ENCODE peak calls at places on chromosomes 5 and 9, in seven cellular contexts. One of them, this sample, is unnamed.

GRCh38 chr5:95519151-95519550 is 35.6 kb downstream of the SKIC3 start:
- DNase-seq in stomach: no peak
- DNase-seq in esophagus squamous epithelium: no peak
- DNase-seq in breast epithelium: no peak
- DNase-seq in right lobe of liver: no peak
- DNase-seq in sigmoid colon: no peak
- DNase-seq in body of pancreas: no peak
- DNase-seq in this sample: no peak

GRCh38 chr9:16221822-16222547 is 648.5 kb downstream of the BNC2 start:
- DNase-seq in breast epithelium: no peak
- DNase-seq in stomach: no peak
- DNase-seq in sigmoid colon: no peak
- DNase-seq in body of pancreas: no peak
- DNase-seq in right lobe of liver: no peak
- DNase-seq in esophagus squamous epithelium: no peak
- DNase-seq in this sample: no peak

GRCh38 chr5:95842955-95843544 is 20.5 kb upstream of the GLRX start:
- DNase-seq in sigmoid colon: peak
- DNase-seq in breast epithelium: peak
- DNase-seq in esophagus squamous epithelium: peak
- DNase-seq in stomach: peak
- DNase-seq in right lobe of liver: peak
- DNase-seq in body of pancreas: no peak
- DNase-seq in this sample: peak

GRCh38 chr5:167694562-167694961 is 596.9 kb upstream of the WWC1 start:
- DNase-seq in breast epithelium: no peak
- DNase-seq in sigmoid colon: no peak
- DNase-seq in stomach: no peak
- DNase-seq in esophagus squamous epithelium: no peak
- DNase-seq in right lobe of liver: no peak
- DNase-seq in body of pancreas: no peak
- DNase-seq in this sample: no peak

GRCh38 chr9:124054671-124055212 is 43.2 kb downstream of the LHX2 start:
- DNase-seq in breast epithelium: no peak
- DNase-seq in body of pancreas: no peak
- DNase-seq in right lobe of liver: no peak
- DNase-seq in sigmoid colon: no peak
- DNase-seq in esophagus squamous epithelium: no peak
- DNase-seq in stomach: no peak
- DNase-seq in this sample: no peak

GRCh38 chr5:122180863-122181519 is 51.6 kb downstream of the ZNF474 start:
- DNase-seq in stomach: no peak
- DNase-seq in body of pancreas: no peak
- DNase-seq in sigmoid colon: no peak
- DNase-seq in right lobe of liver: no peak
- DNase-seq in esophagus squamous epithelium: no peak
- DNase-seq in breast epithelium: no peak
- DNase-seq in this sample: no peak

GRCh38 chr5:134138416-134139376 is 24.2 kb downstream of the TCF7 start:
- DNase-seq in esophagus squamous epithelium: no peak
- DNase-seq in body of pancreas: peak
- DNase-seq in right lobe of liver: no peak
- DNase-seq in breast epithelium: peak
- DNase-seq in sigmoid colon: peak
- DNase-seq in stomach: peak
- DNase-seq in this sample: peak

GRCh38 chr5:167582263-167582662 is 709.2 kb upstream of the WWC1 start:
- DNase-seq in stomach: no peak
- DNase-seq in body of pancreas: no peak
- DNase-seq in esophagus squamous epithelium: no peak
- DNase-seq in right lobe of liver: no peak
- DNase-seq in sigmoid colon: no peak
- DNase-seq in breast epithelium: no peak
- DNase-seq in this sample: no peak

GRCh38 chr9:17906204-17906840 is 327.5 kb downstream of the SH3GL2 start:
- DNase-seq in right lobe of liver: peak
- DNase-seq in stomach: peak
- DNase-seq in breast epithelium: no peak
- DNase-seq in esophagus squamous epithelium: no peak
- DNase-seq in body of pancreas: no peak
- DNase-seq in sigmoid colon: peak
- DNase-seq in this sample: peak

GRCh38 chr9:109755040-109755439 is 25.0 kb upstream of the PALM2AKAP2 start:
- DNase-seq in esophagus squamous epithelium: no peak
- DNase-seq in stomach: no peak
- DNase-seq in body of pancreas: no peak
- DNase-seq in sigmoid colon: no peak
- DNase-seq in breast epithelium: no peak
- DNase-seq in right lobe of liver: no peak
- DNase-seq in this sample: no peak

DNA sequence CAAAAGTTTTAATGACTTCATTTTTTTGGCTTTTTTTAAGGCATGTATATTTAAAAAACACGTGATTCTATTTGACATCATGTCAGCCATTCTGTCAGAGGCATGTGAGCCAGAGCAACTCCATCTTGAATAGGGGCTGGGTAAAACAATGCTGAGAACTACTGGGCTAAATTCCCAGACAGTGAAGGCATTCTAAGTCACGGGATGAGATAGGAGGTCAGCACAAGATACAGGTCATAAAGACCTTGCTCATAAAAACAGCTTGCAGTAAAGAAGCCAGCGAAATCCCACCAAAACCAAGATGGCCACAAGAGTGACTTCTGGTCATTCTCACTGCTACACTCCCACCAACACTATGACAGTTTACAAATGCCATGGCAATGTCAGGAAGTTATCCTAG is 1000.6 kb upstream of the DMAC1 start:
- DNase-seq in body of pancreas: no peak
- DNase-seq in esophagus squamous epithelium: no peak
- DNase-seq in right lobe of liver: no peak
- DNase-seq in sigmoid colon: no peak
- DNase-seq in stomach: no peak
- DNase-seq in breast epithelium: no peak
- DNase-seq in this sample: no peak
- TF ChIP-seq POLR2A in body of pancreas: no peak
- TF ChIP-seq POLR2A in esophagus squamous epithelium: no peak
- TF ChIP-seq POLR2A in right lobe of liver: no peak
- TF ChIP-seq POLR2A in sigmoid colon: no peak
- TF ChIP-seq POLR2A in stomach: no peak
- TF ChIP-seq POLR2A in breast epithelium: no peak
- TF ChIP-seq POLR2A in this sample: no peak

GRCh38 chr5:14443665-14444064 is 137.9 kb upstream of the OTULINL start:
- DNase-seq in right lobe of liver: no peak
- DNase-seq in body of pancreas: no peak
- DNase-seq in esophagus squamous epithelium: no peak
- DNase-seq in sigmoid colon: no peak
- DNase-seq in stomach: no peak
- DNase-seq in breast epithelium: no peak
- DNase-seq in this sample: no peak
- H3K27ac ChIP-seq in right lobe of liver: no peak
- H3K27ac ChIP-seq in body of pancreas: no peak
- H3K27ac ChIP-seq in esophagus squamous epithelium: no peak
- H3K27ac ChIP-seq in sigmoid colon: peak
- H3K27ac ChIP-seq in stomach: no peak
- H3K27ac ChIP-seq in breast epithelium: peak
- H3K27ac ChIP-seq in this sample: peak

GRCh38 chr5:37576496-37576895 is 197.4 kb downstream of the WDR70 start:
- DNase-seq in esophagus squamous epithelium: no peak
- DNase-seq in stomach: no peak
- DNase-seq in breast epithelium: no peak
- DNase-seq in body of pancreas: no peak
- DNase-seq in right lobe of liver: no peak
- DNase-seq in sigmoid colon: no peak
- DNase-seq in this sample: no peak
- H3K4me3 ChIP-seq in esophagus squamous epithelium: no peak
- H3K4me3 ChIP-seq in stomach: no peak
- H3K4me3 ChIP-seq in breast epithelium: no peak
- H3K4me3 ChIP-seq in body of pancreas: no peak
- H3K4me3 ChIP-seq in right lobe of liver: no peak
- H3K4me3 ChIP-seq in sigmoid colon: no peak
- H3K4me3 ChIP-seq in this sample: no peak

GRCh38 chr5:74127377-74128338 is 501.7 kb downstream of the ARHGEF28 start:
- DNase-seq in breast epithelium: no peak
- DNase-seq in esophagus squamous epithelium: no peak
- DNase-seq in body of pancreas: no peak
- DNase-seq in sigmoid colon: no peak
- DNase-seq in stomach: no peak
- DNase-seq in right lobe of liver: no peak
- DNase-seq in this sample: peak
- TF ChIP-seq POLR2A in breast epithelium: no peak
- TF ChIP-seq POLR2A in esophagus squamous epithelium: no peak
- TF ChIP-seq POLR2A in body of pancreas: no peak
- TF ChIP-seq POLR2A in sigmoid colon: no peak
- TF ChIP-seq POLR2A in stomach: no peak
- TF ChIP-seq POLR2A in right lobe of liver: no peak
- TF ChIP-seq POLR2A in this sample: no peak

GRCh38 chr5:140017397-140018095 is 25.6 kb downstream of the NRG2 start:
- DNase-seq in stomach: no peak
- DNase-seq in body of pancreas: no peak
- DNase-seq in esophagus squamous epithelium: no peak
- DNase-seq in sigmoid colon: no peak
- DNase-seq in right lobe of liver: no peak
- DNase-seq in breast epithelium: no peak
- DNase-seq in this sample: no peak
- H3K27ac ChIP-seq in stomach: no peak
- H3K27ac ChIP-seq in body of pancreas: no peak
- H3K27ac ChIP-seq in esophagus squamous epithelium: no peak
- H3K27ac ChIP-seq in sigmoid colon: peak
- H3K27ac ChIP-seq in right lobe of liver: no peak
- H3K27ac ChIP-seq in breast epithelium: no peak
- H3K27ac ChIP-seq in this sample: no peak

GRCh38 chr9:101029300-101030021 is 934 bp downstream of the PLPPR1 start:
- DNase-seq in esophagus squamous epithelium: no peak
- DNase-seq in stomach: no peak
- DNase-seq in right lobe of liver: peak
- DNase-seq in breast epithelium: no peak
- DNase-seq in sigmoid colon: no peak
- DNase-seq in body of pancreas: no peak
- DNase-seq in this sample: no peak
- H3K4me3 ChIP-seq in esophagus squamous epithelium: peak
- H3K4me3 ChIP-seq in stomach: peak
- H3K4me3 ChIP-seq in right lobe of liver: peak
- H3K4me3 ChIP-seq in breast epithelium: no peak
- H3K4me3 ChIP-seq in sigmoid colon: peak
- H3K4me3 ChIP-seq in body of pancreas: peak
- H3K4me3 ChIP-seq in this sample: peak

DNA sequence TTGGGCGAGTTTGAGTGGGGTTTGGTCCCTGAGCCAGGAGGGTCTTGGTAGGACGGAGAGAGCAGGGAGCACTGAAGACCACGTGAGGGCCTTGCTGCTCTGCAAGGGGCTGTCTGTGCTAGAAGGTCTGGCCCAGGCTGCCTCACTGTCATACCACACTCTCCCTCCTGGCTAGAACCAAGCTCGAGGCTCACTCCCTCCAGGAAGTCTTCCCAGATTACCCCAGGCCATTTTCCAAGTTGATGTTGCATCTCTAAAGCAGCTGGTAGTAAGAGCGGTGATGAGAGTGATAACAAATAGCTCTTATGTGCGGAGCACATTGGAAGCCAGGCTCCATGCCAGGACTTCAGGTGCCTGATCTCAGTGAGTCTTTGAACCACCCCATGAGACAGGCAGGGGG is 6.6 kb downstream of the MYMK start:
- DNase-seq in body of pancreas: no peak
- DNase-seq in esophagus squamous epithelium: no peak
- DNase-seq in breast epithelium: no peak
- DNase-seq in stomach: no peak
- DNase-seq in right lobe of liver: no peak
- DNase-seq in sigmoid colon: no peak
- DNase-seq in this sample: no peak
- TF ChIP-seq POLR2A in body of pancreas: no peak
- TF ChIP-seq POLR2A in esophagus squamous epithelium: no peak
- TF ChIP-seq POLR2A in breast epithelium: no peak
- TF ChIP-seq POLR2A in stomach: no peak
- TF ChIP-seq POLR2A in right lobe of liver: no peak
- TF ChIP-seq POLR2A in sigmoid colon: no peak
- TF ChIP-seq POLR2A in this sample: no peak

GRCh38 chr9:94824913-94825619 is 98.6 kb downstream of the AOPEP start:
- DNase-seq in breast epithelium: no peak
- DNase-seq in body of pancreas: no peak
- DNase-seq in stomach: no peak
- DNase-seq in esophagus squamous epithelium: no peak
- DNase-seq in right lobe of liver: no peak
- DNase-seq in sigmoid colon: no peak
- DNase-seq in this sample: no peak
- H3K27ac ChIP-seq in breast epithelium: peak
- H3K27ac ChIP-seq in body of pancreas: no peak
- H3K27ac ChIP-seq in stomach: peak
- H3K27ac ChIP-seq in esophagus squamous epithelium: peak
- H3K27ac ChIP-seq in right lobe of liver: no peak
- H3K27ac ChIP-seq in sigmoid colon: peak
- H3K27ac ChIP-seq in this sample: peak

DNA sequence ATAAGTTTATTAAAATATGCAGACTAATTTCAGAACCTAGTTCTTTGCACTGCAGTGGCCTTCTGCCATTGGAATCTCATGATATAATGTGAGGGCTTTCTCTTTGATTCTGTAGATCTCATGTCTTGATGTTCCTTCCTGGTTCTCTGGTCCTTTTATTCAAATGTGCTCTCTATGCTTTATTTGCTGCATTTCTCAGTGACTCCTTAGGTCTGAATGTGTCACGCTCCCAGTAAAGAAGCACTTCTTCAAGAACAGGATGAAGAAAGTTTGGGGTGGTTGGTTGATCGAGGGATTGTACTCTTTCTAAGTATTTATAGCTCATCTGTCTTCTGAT is 122.6 kb downstream of the GDNF start:
- DNase-seq in body of pancreas: no peak
- DNase-seq in sigmoid colon: no peak
- DNase-seq in right lobe of liver: no peak
- DNase-seq in breast epithelium: no peak
- DNase-seq in esophagus squamous epithelium: no peak
- DNase-seq in stomach: no peak
- DNase-seq in this sample: no peak
- H3K4me3 ChIP-seq in body of pancreas: no peak
- H3K4me3 ChIP-seq in sigmoid colon: no peak
- H3K4me3 ChIP-seq in right lobe of liver: no peak
- H3K4me3 ChIP-seq in breast epithelium: no peak
- H3K4me3 ChIP-seq in esophagus squamous epithelium: no peak
- H3K4me3 ChIP-seq in stomach: no peak
- H3K4me3 ChIP-seq in this sample: no peak

GRCh38 chr5:172772112-172772906 is 1.3 kb upstream of the DUSP1 start:
- DNase-seq in breast epithelium: peak
- DNase-seq in stomach: peak
- DNase-seq in esophagus squamous epithelium: peak
- DNase-seq in sigmoid colon: peak
- DNase-seq in right lobe of liver: peak
- DNase-seq in body of pancreas: peak
- DNase-seq in this sample: peak
- TF ChIP-seq POLR2A in breast epithelium: peak
- TF ChIP-seq POLR2A in stomach: no peak
- TF ChIP-seq POLR2A in esophagus squamous epithelium: no peak
- TF ChIP-seq POLR2A in sigmoid colon: peak
- TF ChIP-seq POLR2A in right lobe of liver: peak
- TF ChIP-seq POLR2A in body of pancreas: peak
- TF ChIP-seq POLR2A in this sample: no peak